ENCODE peak calls at places on chromosomes 4 and X, in six cellular contexts. One of them, this sample, is unnamed.

GRCh38 chr4:26178874-26179273 is 141.9 kb upstream of the RBPJ start:
- DNase-seq in neural progenitor cell: no peak
- DNase-seq in HFF-Myc: no peak
- DNase-seq in heart right ventricle: peak; percentile 50
- DNase-seq in lower leg skin: peak; percentile 50
- DNase-seq in Peyer's patch: peak; percentile 57
- DNase-seq in this sample: no peak

GRCh38 chr4:121551271-121551670 is 145.5 kb downstream of the ANXA5 start:
- DNase-seq in lower leg skin: no peak
- DNase-seq in heart right ventricle: no peak
- DNase-seq in neural progenitor cell: no peak
- DNase-seq in HFF-Myc: no peak
- DNase-seq in Peyer's patch: no peak
- DNase-seq in this sample: no peak

GRCh38 chr4:168690199-168690598 is 193.3 kb downstream of the PALLD start:
- DNase-seq in HFF-Myc: no peak
- DNase-seq in lower leg skin: no peak
- DNase-seq in heart right ventricle: no peak
- DNase-seq in neural progenitor cell: no peak
- DNase-seq in Peyer's patch: no peak
- DNase-seq in this sample: no peak

GRCh38 chr4:177308125-177308524 is 1.5 kb upstream of the NEIL3 start:
- DNase-seq in heart right ventricle: no peak
- DNase-seq in Peyer's patch: no peak
- DNase-seq in lower leg skin: no peak
- DNase-seq in neural progenitor cell: no peak
- DNase-seq in HFF-Myc: peak; percentile 41
- DNase-seq in this sample: no peak

GRCh38 chrX:11423362-11423818 is 130.2 kb downstream of the AMELX start:
- DNase-seq in lower leg skin: no peak
- DNase-seq in Peyer's patch: peak; percentile 53
- DNase-seq in HFF-Myc: peak; percentile 65
- DNase-seq in heart right ventricle: no peak
- DNase-seq in neural progenitor cell: no peak
- DNase-seq in this sample: no peak

GRCh38 chr4:74805601-74806000 is 11.3 kb upstream of the BTC start:
- DNase-seq in lower leg skin: no peak
- DNase-seq in HFF-Myc: peak; percentile 7
- DNase-seq in Peyer's patch: no peak
- DNase-seq in neural progenitor cell: no peak
- DNase-seq in heart right ventricle: no peak
- DNase-seq in this sample: peak; percentile 12

GRCh38 chr4:23614284-23614892 is 275.5 kb downstream of the PPARGC1A start:
- DNase-seq in HFF-Myc: no peak
- DNase-seq in Peyer's patch: no peak
- DNase-seq in heart right ventricle: no peak
- DNase-seq in neural progenitor cell: peak; percentile 46
- DNase-seq in lower leg skin: no peak
- DNase-seq in this sample: no peak

GRCh38 chr4:128162434-128162833 is 101.3 kb downstream of the LARP1B start:
- DNase-seq in HFF-Myc: no peak
- DNase-seq in heart right ventricle: no peak
- DNase-seq in lower leg skin: no peak
- DNase-seq in neural progenitor cell: no peak
- DNase-seq in Peyer's patch: no peak
- DNase-seq in this sample: no peak

GRCh38 chr4:147160908-147161513 is 215.3 kb upstream of the TTC29 start:
- DNase-seq in HFF-Myc: peak; percentile 32
- DNase-seq in Peyer's patch: no peak
- DNase-seq in heart right ventricle: no peak
- DNase-seq in lower leg skin: no peak
- DNase-seq in neural progenitor cell: peak; percentile 73
- DNase-seq in this sample: peak; percentile 19

GRCh38 chrX:110671068-110671803 is 124.4 kb downstream of the CHRDL1 start:
- DNase-seq in HFF-Myc: no peak
- DNase-seq in neural progenitor cell: no peak
- DNase-seq in lower leg skin: no peak
- DNase-seq in heart right ventricle: no peak
- DNase-seq in Peyer's patch: no peak
- DNase-seq in this sample: no peak

GRCh38 chr4:137998666-137999429 is 243.3 kb downstream of the SLC7A11 start:
- DNase-seq in Peyer's patch: no peak
- DNase-seq in heart right ventricle: no peak
- DNase-seq in neural progenitor cell: no peak
- DNase-seq in HFF-Myc: no peak
- DNase-seq in lower leg skin: no peak
- DNase-seq in this sample: peak; percentile 73

GRCh38 chr4:2743518-2744445 is 12.4 kb downstream of the TNIP2 start:
- DNase-seq in heart right ventricle: no peak
- DNase-seq in lower leg skin: no peak
- DNase-seq in HFF-Myc: no peak
- DNase-seq in neural progenitor cell: no peak
- DNase-seq in Peyer's patch: no peak
- DNase-seq in this sample: no peak

GRCh38 chrX:120145295-120145925 is 13.0 kb upstream of the RHOXF2 start:
- DNase-seq in neural progenitor cell: no peak
- DNase-seq in heart right ventricle: no peak
- DNase-seq in Peyer's patch: no peak
- DNase-seq in lower leg skin: no peak
- DNase-seq in HFF-Myc: no peak
- DNase-seq in this sample: no peak

GRCh38 chr4:718460-718859 is 12.8 kb downstream of the PCGF3 start:
- DNase-seq in HFF-Myc: no peak
- DNase-seq in lower leg skin: no peak
- DNase-seq in heart right ventricle: no peak
- DNase-seq in Peyer's patch: no peak
- DNase-seq in neural progenitor cell: no peak
- DNase-seq in this sample: no peak

GRCh38 chr4:134320048-134320447 is 118.5 kb upstream of the PABPC4L start:
- DNase-seq in heart right ventricle: no peak
- DNase-seq in Peyer's patch: no peak
- DNase-seq in lower leg skin: no peak
- DNase-seq in HFF-Myc: no peak
- DNase-seq in neural progenitor cell: no peak
- DNase-seq in this sample: no peak

GRCh38 chrX:1592863-1593201 is 1.4 kb downstream of the AKAP17A start:
- DNase-seq in HFF-Myc: no peak
- DNase-seq in heart right ventricle: no peak
- DNase-seq in neural progenitor cell: no peak
- DNase-seq in lower leg skin: no peak
- DNase-seq in Peyer's patch: no peak
- DNase-seq in this sample: no peak

GRCh38 chrX:71997320-71997719 is 86.7 kb downstream of the NHSL2 start:
- DNase-seq in neural progenitor cell: no peak
- DNase-seq in heart right ventricle: no peak
- DNase-seq in lower leg skin: no peak
- DNase-seq in HFF-Myc: no peak
- DNase-seq in Peyer's patch: no peak
- DNase-seq in this sample: no peak

GRCh38 chr4:3261411-3262207 is 12.7 kb downstream of the MSANTD1 start:
- DNase-seq in heart right ventricle: no peak
- DNase-seq in Peyer's patch: peak; percentile 34
- DNase-seq in neural progenitor cell: peak; percentile 1
- DNase-seq in lower leg skin: no peak
- DNase-seq in HFF-Myc: no peak
- DNase-seq in this sample: no peak

GRCh38 chr4:83616252-83616651 is 80.3 kb downstream of the GPAT3 start:
- DNase-seq in HFF-Myc: no peak
- DNase-seq in neural progenitor cell: no peak
- DNase-seq in Peyer's patch: no peak
- DNase-seq in heart right ventricle: no peak
- DNase-seq in lower leg skin: no peak
- DNase-seq in this sample: no peak

GRCh38 chr4:189021831-189022230 is 882.6 kb downstream of the TRIML1 start:
- DNase-seq in lower leg skin: no peak
- DNase-seq in heart right ventricle: no peak
- DNase-seq in HFF-Myc: peak; percentile 21
- DNase-seq in neural progenitor cell: peak; percentile 16
- DNase-seq in Peyer's patch: no peak
- DNase-seq in this sample: no peak

GRCh38 chr4:176837176-176837915 is 44.6 kb upstream of the VEGFC start:
- DNase-seq in Peyer's patch: no peak
- DNase-seq in HFF-Myc: no peak
- DNase-seq in lower leg skin: no peak
- DNase-seq in neural progenitor cell: no peak
- DNase-seq in heart right ventricle: no peak
- DNase-seq in this sample: no peak

GRCh38 chr4:94743838-94744237 is 13.9 kb upstream of the BMPR1B start:
- DNase-seq in HFF-Myc: no peak
- DNase-seq in heart right ventricle: no peak
- DNase-seq in Peyer's patch: no peak
- DNase-seq in neural progenitor cell: no peak
- DNase-seq in lower leg skin: no peak
- DNase-seq in this sample: no peak

GRCh38 chr4:94741304-94741703 is 16.5 kb upstream of the BMPR1B start:
- DNase-seq in lower leg skin: no peak
- DNase-seq in neural progenitor cell: no peak
- DNase-seq in HFF-Myc: no peak
- DNase-seq in Peyer's patch: no peak
- DNase-seq in heart right ventricle: no peak
- DNase-seq in this sample: no peak

GRCh38 chr4:94744830-94745229 is 12.9 kb upstream of the BMPR1B start:
- DNase-seq in heart right ventricle: no peak
- DNase-seq in Peyer's patch: no peak
- DNase-seq in neural progenitor cell: no peak
- DNase-seq in lower leg skin: no peak
- DNase-seq in HFF-Myc: no peak
- DNase-seq in this sample: no peak

DNA sequence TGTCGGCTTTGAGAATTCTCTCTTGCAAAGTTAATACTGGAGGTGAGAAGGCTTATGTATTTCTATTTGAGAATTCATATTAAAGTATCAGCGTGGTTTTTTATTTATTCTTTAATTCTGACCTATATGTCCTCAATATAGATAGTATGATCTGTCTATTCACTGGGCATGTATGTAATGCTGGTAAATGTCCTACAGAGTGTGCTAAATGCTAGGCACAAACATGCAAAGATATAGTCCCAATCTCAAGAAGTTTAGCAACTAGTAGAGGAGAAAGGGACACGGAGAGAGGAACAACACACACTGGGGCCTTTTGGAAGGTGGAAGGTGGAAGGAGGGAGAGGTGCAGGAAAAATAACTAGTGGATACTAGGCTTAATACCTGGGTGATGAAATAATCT is 11.0 kb upstream of the BMPR1B start:
- DNase-seq in HFF-Myc: no peak
- DNase-seq in heart right ventricle: no peak
- DNase-seq in Peyer's patch: no peak
- DNase-seq in lower leg skin: no peak
- DNase-seq in neural progenitor cell: no peak
- DNase-seq in this sample: no peak
- TF ChIP-seq CTCF in HFF-Myc: no peak
- TF ChIP-seq CTCF in heart right ventricle: no peak
- TF ChIP-seq CTCF in Peyer's patch: no peak
- TF ChIP-seq CTCF in lower leg skin: no peak
- TF ChIP-seq CTCF in neural progenitor cell: peak; percentile 23
- TF ChIP-seq CTCF in this sample: no peak

DNA sequence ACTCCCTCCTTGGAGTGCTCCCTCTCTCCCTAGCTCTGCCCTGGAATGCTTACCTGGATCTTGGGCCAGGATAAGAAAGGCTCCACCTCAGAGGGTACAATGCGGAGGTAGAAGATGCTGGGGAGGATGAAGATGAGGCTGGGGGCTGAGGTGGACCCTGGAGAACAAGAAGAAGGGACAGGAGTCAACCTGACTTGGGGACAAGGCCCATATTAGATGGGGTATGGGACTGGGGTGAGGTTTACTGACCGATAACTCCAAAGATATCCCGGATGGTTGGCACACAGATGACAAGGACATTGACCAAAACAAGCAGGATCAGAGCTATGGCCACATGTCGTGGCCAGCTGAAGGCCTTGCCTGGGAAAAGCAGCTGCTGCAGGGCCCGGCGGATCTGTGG is 10.6 kb downstream of the SLC38A5 start:
- DNase-seq in neural progenitor cell: no peak
- DNase-seq in lower leg skin: no peak
- DNase-seq in HFF-Myc: no peak
- DNase-seq in Peyer's patch: no peak
- DNase-seq in heart right ventricle: no peak
- DNase-seq in this sample: no peak
- H3K4me3 ChIP-seq in neural progenitor cell: no peak overlapping the region
- H3K4me3 ChIP-seq in lower leg skin: no peak overlapping the region
- H3K4me3 ChIP-seq in HFF-Myc: no peak overlapping the region
- H3K4me3 ChIP-seq in Peyer's patch: no peak overlapping the region
- H3K4me3 ChIP-seq in heart right ventricle: no peak overlapping the region
- H3K4me3 ChIP-seq in this sample: no peak overlapping the region

DNA sequence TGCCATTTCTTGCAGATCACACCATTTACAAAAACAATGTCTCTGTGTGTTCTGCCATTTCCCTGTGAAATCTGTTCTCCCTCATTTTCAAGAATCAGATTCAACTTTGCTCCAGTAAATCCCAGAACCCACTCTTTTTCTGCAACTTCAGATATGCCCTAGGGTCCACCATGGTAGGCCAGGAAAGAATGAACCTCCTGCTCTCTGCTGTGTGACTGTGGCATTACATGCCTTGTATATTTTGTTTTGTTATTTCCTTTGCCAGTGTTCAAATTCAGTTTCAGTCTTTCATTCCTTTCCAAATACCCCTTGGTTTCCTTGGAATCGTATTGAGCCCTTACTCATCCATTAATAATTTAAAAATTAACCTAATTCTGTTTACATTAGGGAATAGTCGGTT is 290.2 kb upstream of the VCX start:
- DNase-seq in Peyer's patch: no peak
- DNase-seq in heart right ventricle: no peak
- DNase-seq in HFF-Myc: no peak
- DNase-seq in lower leg skin: no peak
- DNase-seq in neural progenitor cell: no peak
- DNase-seq in this sample: no peak
- TF ChIP-seq CTCF in Peyer's patch: no peak
- TF ChIP-seq CTCF in heart right ventricle: no peak
- TF ChIP-seq CTCF in HFF-Myc: no peak
- TF ChIP-seq CTCF in lower leg skin: no peak
- TF ChIP-seq CTCF in neural progenitor cell: peak; percentile 35
- TF ChIP-seq CTCF in this sample: no peak

GRCh38 chr4:6898763-6899162 is 10.9 kb upstream of the TBC1D14 start:
- DNase-seq in heart right ventricle: no peak
- DNase-seq in lower leg skin: no peak
- DNase-seq in HFF-Myc: no peak
- DNase-seq in Peyer's patch: peak; percentile 34
- DNase-seq in neural progenitor cell: no peak
- DNase-seq in this sample: no peak
- H3K4me3 ChIP-seq in heart right ventricle: no peak overlapping the region
- H3K4me3 ChIP-seq in lower leg skin: no peak overlapping the region
- H3K4me3 ChIP-seq in HFF-Myc: no peak overlapping the region
- H3K4me3 ChIP-seq in Peyer's patch: no peak overlapping the region
- H3K4me3 ChIP-seq in neural progenitor cell: no peak overlapping the region
- H3K4me3 ChIP-seq in this sample: no peak overlapping the region

DNA sequence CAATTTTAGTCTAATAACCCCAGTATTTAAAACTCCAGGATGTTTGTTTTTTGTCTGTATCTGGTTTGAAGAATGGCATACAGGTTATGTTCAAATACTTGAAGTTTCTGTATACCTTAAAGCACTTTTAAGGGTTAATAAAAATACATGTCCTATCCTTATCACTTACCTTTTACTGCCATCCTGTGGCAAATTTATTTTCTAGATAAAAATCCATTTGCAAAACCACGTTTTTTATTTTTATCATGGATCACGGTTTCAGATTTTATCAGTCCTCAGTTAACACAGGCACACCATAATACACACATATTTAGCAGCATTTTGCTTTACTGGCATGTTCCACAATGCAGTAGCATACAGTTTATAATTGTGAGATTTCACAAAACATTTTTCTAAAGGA is 113.3 kb upstream of the H2AZ1 start:
- DNase-seq in heart right ventricle: no peak
- DNase-seq in neural progenitor cell: no peak
- DNase-seq in HFF-Myc: no peak
- DNase-seq in Peyer's patch: no peak
- DNase-seq in lower leg skin: no peak
- DNase-seq in this sample: no peak
- TF ChIP-seq CTCF in heart right ventricle: no peak
- TF ChIP-seq CTCF in neural progenitor cell: no peak
- TF ChIP-seq CTCF in HFF-Myc: no peak
- TF ChIP-seq CTCF in Peyer's patch: no peak
- TF ChIP-seq CTCF in lower leg skin: no peak
- TF ChIP-seq CTCF in this sample: no peak